ENCODE peak calls at places on chromosome 4, in seven cellular contexts. One of them, this sample, is unnamed.
A peak's percentile ranks its signal among the peaks of the same experiment; 100 is the strongest.

GRCh38 chr4:42654606-42655005 is 2.3 kb downstream of the ATP8A1 start:
- DNase-seq in pancreas: peak; percentile 19
- DNase-seq in HepG2: peak; percentile 6
- DNase-seq in fibroblast of the aortic adventitia: peak; percentile 90
- DNase-seq in mammary epithelial cell: peak; percentile 63
- DNase-seq in PC-3: peak; percentile 90
- DNase-seq in AG09309: no peak
- DNase-seq in this sample: peak; percentile 89

GRCh38 chr4:151195801-151196200 is 81.2 kb upstream of the PRSS48 start:
- DNase-seq in pancreas: no peak
- DNase-seq in HepG2: no peak
- DNase-seq in fibroblast of the aortic adventitia: peak; percentile 86
- DNase-seq in mammary epithelial cell: peak; percentile 86
- DNase-seq in PC-3: peak; percentile 80
- DNase-seq in AG09309: peak; percentile 23
- DNase-seq in this sample: peak; percentile 51

GRCh38 chr4:112523764-112524505 is 8.0 kb upstream of the NEUROG2 start:
- DNase-seq in pancreas: peak; percentile 81
- DNase-seq in HepG2: peak; percentile 66
- DNase-seq in fibroblast of the aortic adventitia: no peak
- DNase-seq in mammary epithelial cell: peak; percentile 67
- DNase-seq in PC-3: peak; percentile 71
- DNase-seq in AG09309: no peak
- DNase-seq in this sample: no peak

GRCh38 chr4:5143306-5143861 is 92.1 kb downstream of the STK32B start:
- DNase-seq in pancreas: no peak
- DNase-seq in HepG2: no peak
- DNase-seq in fibroblast of the aortic adventitia: no peak
- DNase-seq in mammary epithelial cell: no peak
- DNase-seq in PC-3: no peak
- DNase-seq in AG09309: no peak
- DNase-seq in this sample: no peak

GRCh38 chr4:131339137-131339536 is 1810.0 kb upstream of the PCDH10 start:
- DNase-seq in pancreas: no peak
- DNase-seq in HepG2: no peak
- DNase-seq in fibroblast of the aortic adventitia: no peak
- DNase-seq in mammary epithelial cell: no peak
- DNase-seq in PC-3: no peak
- DNase-seq in AG09309: no peak
- DNase-seq in this sample: no peak

GRCh38 chr4:5945936-5946335 is 53.0 kb upstream of the CRMP1 start:
- DNase-seq in pancreas: no peak
- DNase-seq in HepG2: no peak
- DNase-seq in fibroblast of the aortic adventitia: no peak
- DNase-seq in mammary epithelial cell: no peak
- DNase-seq in PC-3: no peak
- DNase-seq in AG09309: no peak
- DNase-seq in this sample: no peak

GRCh38 chr4:57342406-57342805 is 232.2 kb upstream of the IGFBP7 start:
- DNase-seq in pancreas: no peak
- DNase-seq in HepG2: no peak
- DNase-seq in fibroblast of the aortic adventitia: peak; percentile 27
- DNase-seq in mammary epithelial cell: peak; percentile 35
- DNase-seq in PC-3: peak; percentile 83
- DNase-seq in AG09309: peak; percentile 21
- DNase-seq in this sample: no peak

GRCh38 chr4:80577991-80578390 is 242.5 kb downstream of the CFAP299 start:
- DNase-seq in pancreas: no peak
- DNase-seq in HepG2: no peak
- DNase-seq in fibroblast of the aortic adventitia: no peak
- DNase-seq in mammary epithelial cell: no peak
- DNase-seq in PC-3: peak; percentile 6
- DNase-seq in AG09309: no peak
- DNase-seq in this sample: no peak

GRCh38 chr4:7828926-7829325 is 110.7 kb downstream of the AFAP1 start:
- DNase-seq in pancreas: no peak
- DNase-seq in HepG2: no peak
- DNase-seq in fibroblast of the aortic adventitia: peak; percentile 60
- DNase-seq in mammary epithelial cell: peak; percentile 56
- DNase-seq in PC-3: no peak
- DNase-seq in AG09309: peak; percentile 77
- DNase-seq in this sample: peak; percentile 64

GRCh38 chr4:4697584-4697983 is 155.7 kb upstream of the STX18 start:
- DNase-seq in pancreas: no peak
- DNase-seq in HepG2: no peak
- DNase-seq in fibroblast of the aortic adventitia: no peak
- DNase-seq in mammary epithelial cell: no peak
- DNase-seq in PC-3: no peak
- DNase-seq in AG09309: no peak
- DNase-seq in this sample: no peak

GRCh38 chr4:128958194-128958593 is 135.1 kb downstream of the SCLT1 start:
- DNase-seq in pancreas: no peak
- DNase-seq in HepG2: peak; percentile 83
- DNase-seq in fibroblast of the aortic adventitia: no peak
- DNase-seq in mammary epithelial cell: no peak
- DNase-seq in PC-3: no peak
- DNase-seq in AG09309: no peak
- DNase-seq in this sample: no peak

GRCh38 chr4:19850909-19851308 is 400.8 kb upstream of the SLIT2 start:
- DNase-seq in pancreas: no peak
- DNase-seq in HepG2: no peak
- DNase-seq in fibroblast of the aortic adventitia: peak; percentile 76
- DNase-seq in mammary epithelial cell: peak; percentile 27
- DNase-seq in PC-3: peak; percentile 92
- DNase-seq in AG09309: peak; percentile 71
- DNase-seq in this sample: peak; percentile 75

GRCh38 chr4:122777846-122778501 is 45.5 kb downstream of the BBS12 start:
- DNase-seq in pancreas: no peak
- DNase-seq in HepG2: no peak
- DNase-seq in fibroblast of the aortic adventitia: peak; percentile 91
- DNase-seq in mammary epithelial cell: no peak
- DNase-seq in PC-3: peak; percentile 41
- DNase-seq in AG09309: peak; percentile 94
- DNase-seq in this sample: peak; percentile 82

GRCh38 chr4:173442223-173442932 is 43.5 kb upstream of the SCRG1 start:
- DNase-seq in pancreas: no peak
- DNase-seq in HepG2: no peak
- DNase-seq in fibroblast of the aortic adventitia: no peak
- DNase-seq in mammary epithelial cell: no peak
- DNase-seq in PC-3: no peak
- DNase-seq in AG09309: no peak
- DNase-seq in this sample: no peak

GRCh38 chr4:176791591-176792347 is 953 bp downstream of the VEGFC start:
- DNase-seq in pancreas: no peak
- DNase-seq in HepG2: no peak
- DNase-seq in fibroblast of the aortic adventitia: peak; percentile 64
- DNase-seq in mammary epithelial cell: peak; percentile 50
- DNase-seq in PC-3: peak; percentile 38
- DNase-seq in AG09309: no peak
- DNase-seq in this sample: no peak

GRCh38 chr4:125280892-125281403 is 33.8 kb upstream of the FAT4 start:
- DNase-seq in pancreas: no peak
- DNase-seq in HepG2: no peak
- DNase-seq in fibroblast of the aortic adventitia: no peak
- DNase-seq in mammary epithelial cell: no peak
- DNase-seq in PC-3: no peak
- DNase-seq in AG09309: no peak
- DNase-seq in this sample: no peak

GRCh38 chr4:172758586-172759340 is 409.8 kb upstream of the GALNT7 start:
- DNase-seq in pancreas: no peak
- DNase-seq in HepG2: no peak
- DNase-seq in fibroblast of the aortic adventitia: peak; percentile 65
- DNase-seq in mammary epithelial cell: peak; percentile 63
- DNase-seq in PC-3: peak; percentile 83
- DNase-seq in AG09309: no peak
- DNase-seq in this sample: peak; percentile 88

GRCh38 chr4:17280266-17280665 is 231.6 kb downstream of the QDPR start:
- DNase-seq in pancreas: no peak
- DNase-seq in HepG2: no peak
- DNase-seq in fibroblast of the aortic adventitia: no peak
- DNase-seq in mammary epithelial cell: no peak
- DNase-seq in PC-3: no peak
- DNase-seq in AG09309: no peak
- DNase-seq in this sample: no peak
- TF ChIP-seq CTCF in pancreas: no peak
- TF ChIP-seq CTCF in HepG2: no peak
- TF ChIP-seq CTCF in fibroblast of the aortic adventitia: no peak
- TF ChIP-seq CTCF in mammary epithelial cell: no peak
- TF ChIP-seq CTCF in PC-3: no peak
- TF ChIP-seq CTCF in AG09309: no peak
- TF ChIP-seq CTCF in this sample: no peak

GRCh38 chr4:242121-242848 is 63.0 kb downstream of the ZNF732 start:
- DNase-seq in pancreas: peak; percentile 48
- DNase-seq in HepG2: peak; percentile 18
- DNase-seq in fibroblast of the aortic adventitia: peak; percentile 34
- DNase-seq in mammary epithelial cell: peak; percentile 70
- DNase-seq in PC-3: peak; percentile 74
- DNase-seq in AG09309: peak; percentile 17
- DNase-seq in this sample: peak; percentile 34

GRCh38 chr4:243407-243806 is 61.9 kb downstream of the ZNF732 start:
- DNase-seq in pancreas: no peak
- DNase-seq in HepG2: no peak
- DNase-seq in fibroblast of the aortic adventitia: no peak
- DNase-seq in mammary epithelial cell: no peak
- DNase-seq in PC-3: no peak
- DNase-seq in AG09309: no peak
- DNase-seq in this sample: no peak

DNA sequence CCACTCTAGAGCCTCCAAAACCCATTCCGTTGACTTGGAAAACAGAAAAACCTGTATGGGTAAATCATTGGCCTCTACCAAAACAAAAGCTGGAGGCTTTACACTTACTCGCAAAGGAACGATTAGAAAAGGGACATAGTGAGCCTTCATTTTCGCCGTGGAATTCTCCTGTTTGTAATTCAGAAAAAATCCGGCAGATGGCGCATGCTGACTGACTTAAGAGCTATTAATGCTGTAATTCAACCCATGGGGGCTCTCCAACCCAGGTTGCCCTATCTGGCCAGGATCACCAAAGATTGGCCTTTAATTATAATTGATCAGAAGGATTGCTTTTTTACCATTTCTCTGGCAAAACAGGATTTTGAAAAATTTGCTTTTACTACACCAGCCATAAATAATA is 60.8 kb downstream of the ZNF732 start:
- DNase-seq in pancreas: no peak
- DNase-seq in HepG2: peak; percentile 21
- DNase-seq in fibroblast of the aortic adventitia: peak; percentile 2
- DNase-seq in mammary epithelial cell: peak; percentile 9
- DNase-seq in PC-3: peak; percentile 58
- DNase-seq in AG09309: peak; percentile 1
- DNase-seq in this sample: peak; percentile 2
- H3K4me3 ChIP-seq in pancreas: no peak overlapping the region
- H3K4me3 ChIP-seq in HepG2: no peak overlapping the region
- H3K4me3 ChIP-seq in fibroblast of the aortic adventitia: no peak overlapping the region
- H3K4me3 ChIP-seq in mammary epithelial cell: no peak overlapping the region
- H3K4me3 ChIP-seq in PC-3: no peak overlapping the region
- H3K4me3 ChIP-seq in AG09309: no peak overlapping the region
- H3K4me3 ChIP-seq in this sample: no peak overlapping the region

DNA sequence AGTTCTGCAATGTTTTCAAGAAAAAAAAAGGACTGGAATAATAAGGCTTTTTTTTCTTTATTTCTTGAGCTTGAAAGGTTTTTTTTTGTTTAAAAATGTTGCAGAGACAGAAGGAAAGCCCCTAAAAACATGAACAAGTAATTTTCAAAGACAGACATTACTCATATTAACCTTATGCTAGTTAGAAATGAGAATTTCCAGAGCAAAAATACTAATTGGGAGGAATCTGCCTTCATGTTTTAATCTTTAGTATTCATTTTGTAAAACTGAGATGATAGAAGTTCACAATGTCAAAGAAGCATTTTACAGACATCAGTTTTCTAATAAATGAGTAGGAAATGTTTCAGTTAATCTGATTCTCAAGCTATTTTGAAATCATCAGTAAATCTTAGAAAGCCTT is 1805.3 kb downstream of the PCDH7 start:
- DNase-seq in pancreas: no peak
- DNase-seq in HepG2: no peak
- DNase-seq in fibroblast of the aortic adventitia: no peak
- DNase-seq in mammary epithelial cell: no peak
- DNase-seq in PC-3: no peak
- DNase-seq in AG09309: no peak
- DNase-seq in this sample: no peak
- TF ChIP-seq CTCF in pancreas: no peak
- TF ChIP-seq CTCF in HepG2: no peak
- TF ChIP-seq CTCF in fibroblast of the aortic adventitia: no peak
- TF ChIP-seq CTCF in mammary epithelial cell: no peak
- TF ChIP-seq CTCF in PC-3: no peak
- TF ChIP-seq CTCF in AG09309: no peak
- TF ChIP-seq CTCF in this sample: no peak

DNA sequence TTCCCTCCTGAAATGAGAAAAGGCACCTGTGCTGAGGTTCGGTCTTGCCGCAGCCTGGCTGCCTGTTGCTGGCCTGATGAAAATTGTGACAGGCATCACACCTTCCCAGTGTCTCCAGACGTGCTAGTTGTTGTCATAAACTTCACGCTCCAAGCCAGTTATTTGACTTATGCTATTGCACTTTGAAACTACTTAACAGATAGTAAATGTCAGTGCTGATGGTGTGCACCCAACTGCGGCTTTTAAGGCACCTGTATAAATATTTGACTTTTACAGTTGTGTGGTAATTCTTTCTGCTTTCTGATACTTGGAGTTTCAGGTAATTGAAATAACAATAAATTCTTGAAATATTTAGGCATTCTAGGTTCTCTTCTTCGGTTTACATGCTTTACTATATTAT is 1.8 kb downstream of the WWC2 start:
- DNase-seq in pancreas: no peak
- DNase-seq in HepG2: peak; percentile 79
- DNase-seq in fibroblast of the aortic adventitia: no peak
- DNase-seq in mammary epithelial cell: no peak
- DNase-seq in PC-3: peak; percentile 16
- DNase-seq in AG09309: no peak
- DNase-seq in this sample: no peak
- H3K4me3 ChIP-seq in pancreas: no peak overlapping the region
- H3K4me3 ChIP-seq in HepG2: peak overlapping the region; percentile 90
- H3K4me3 ChIP-seq in fibroblast of the aortic adventitia: peak overlapping the region; percentile 89
- H3K4me3 ChIP-seq in mammary epithelial cell: peak overlapping the region; percentile 64
- H3K4me3 ChIP-seq in PC-3: peak overlapping the region; percentile 93
- H3K4me3 ChIP-seq in AG09309: peak overlapping the region; percentile 65
- H3K4me3 ChIP-seq in this sample: peak overlapping the region; percentile 61

DNA sequence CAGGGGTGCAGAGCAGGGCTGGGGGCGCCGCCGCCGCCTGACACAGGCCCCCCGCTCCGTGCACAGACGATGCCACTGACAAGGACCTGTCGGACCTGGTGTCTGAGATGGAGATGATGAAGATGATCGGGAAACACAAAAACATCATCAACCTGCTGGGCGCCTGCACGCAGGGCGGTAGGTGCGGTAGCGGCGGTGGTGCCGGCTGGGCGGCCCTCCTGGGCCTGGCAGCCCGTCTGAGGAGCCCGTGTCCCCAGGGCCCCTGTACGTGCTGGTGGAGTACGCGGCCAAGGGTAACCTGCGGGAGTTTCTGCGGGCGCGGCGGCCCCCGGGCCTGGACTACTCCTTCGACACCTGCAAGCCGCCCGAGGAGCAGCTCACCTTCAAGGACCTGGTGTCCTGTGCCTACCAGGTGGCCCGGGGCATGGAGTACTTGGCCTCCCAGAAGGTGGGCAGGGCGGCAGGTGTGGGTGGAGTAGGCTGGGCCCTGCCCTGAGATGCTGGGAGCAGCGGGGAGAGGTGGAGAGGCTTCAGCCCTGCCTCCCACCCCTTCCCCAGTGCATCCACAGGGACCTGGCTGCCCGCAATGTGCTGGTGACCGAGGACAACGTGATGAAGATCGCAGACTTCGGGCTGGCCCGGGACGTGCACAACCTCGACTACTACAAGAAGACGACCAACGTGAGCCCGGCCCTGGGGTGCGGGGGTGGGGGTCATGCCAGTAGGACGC is 12.6 kb downstream of the FGFR3 start:
- DNase-seq in pancreas: no peak
- DNase-seq in HepG2: no peak
- DNase-seq in fibroblast of the aortic adventitia: no peak
- DNase-seq in mammary epithelial cell: no peak
- DNase-seq in PC-3: no peak
- DNase-seq in AG09309: no peak
- DNase-seq in this sample: no peak
- TF ChIP-seq CTCF in pancreas: no peak
- TF ChIP-seq CTCF in HepG2: no peak
- TF ChIP-seq CTCF in fibroblast of the aortic adventitia: no peak
- TF ChIP-seq CTCF in mammary epithelial cell: no peak
- TF ChIP-seq CTCF in PC-3: no peak
- TF ChIP-seq CTCF in AG09309: no peak
- TF ChIP-seq CTCF in this sample: no peak